ENCODE peak calls at places on chromosomes 16 and 17, in five cellular contexts. Q is ovary, O is tibial nerve, M is adrenal gland, X is Peyer's patch. L is an unnamed sample.

GRCh38 chr16:58329147-58329546 is 34.3 kb upstream of the PRSS54 start:
- DNase-seq in Q (no peak), O (no peak), M (no peak), X (no peak), L (no peak)

GRCh38 chr16:8760021-8760420 is 37.4 kb downstream of the TMEM186 start:
- DNase-seq in Q (no peak), O (no peak), M (no peak), X (no peak), L (no peak)

GRCh38 chr16:35310999-35311398 is 1851.6 kb downstream of the TP53TG3F start:
- DNase-seq in Q (no peak), O (no peak), M (no peak), X (no peak), L (no peak)

GRCh38 chr17:77311371-77311981 is 170.7 kb downstream of the SEC14L1 start:
- DNase-seq in Q (peak; percentile 14), O (no peak), M (no peak), X (no peak), L (peak; percentile 42)

GRCh38 chr17:82372591-82373452 is 1.3 kb downstream of the UTS2R start:
- DNase-seq in Q (no peak), O (no peak), M (no peak), X (no peak), L (no peak)

GRCh38 chr16:67530013-67530939 is 1.6 kb downstream of the RIPOR1 start:
- DNase-seq in Q (peak; percentile 80), O (peak; percentile 58), M (peak; percentile 77), X (peak; percentile 83), L (peak; percentile 76)

GRCh38 chr17:2416010-2416734 is 15.3 kb upstream of the MNT start:
- DNase-seq in Q (peak; percentile 84), O (peak; percentile 96), M (peak; percentile 92), X (peak; percentile 89), L (peak; percentile 78)

GRCh38 chr16:66585477-66586239 is 6.4 kb downstream of the CMTM2 start:
- DNase-seq in Q (no peak), O (no peak), M (no peak), X (no peak), L (no peak)

GRCh38 chr17:79490530-79490929 is 120.3 kb downstream of the RBFOX3 start:
- DNase-seq in Q (no peak), O (no peak), M (no peak), X (no peak), L (no peak)

GRCh38 chr16:49463529-49463928 is 89.9 kb downstream of the C16orf78 start:
- DNase-seq in Q (peak; percentile 2), O (no peak), M (peak; percentile 3), X (peak; percentile 92), L (no peak)

GRCh38 chr17:72726936-72727335 is 365.6 kb downstream of the SLC39A11 start:
- DNase-seq in Q (no peak), O (no peak), M (no peak), X (peak; percentile 54), L (no peak)

GRCh38 chr16:23907903-23908302 is 72.1 kb downstream of the PRKCB start:
- DNase-seq in Q (no peak), O (no peak), M (no peak), X (no peak), L (no peak)

GRCh38 chr17:75460295-75460694 is 3.9 kb downstream of the TMEM94 start:
- DNase-seq in Q (no peak), O (no peak), M (no peak), X (no peak), L (no peak)
- H3K27ac ChIP-seq in Q (no peak overlapping the region), O (peak overlapping the region; percentile 42), M (peak overlapping the region; percentile 76), X (peak overlapping the region; percentile 76), L (peak overlapping the region; percentile 16)

GRCh38 chr17:65473363-65473762 is 88.1 kb downstream of the AXIN2 start:
- DNase-seq in Q (no peak), O (no peak), M (no peak), X (no peak), L (no peak)
- H3K27ac ChIP-seq in Q (no peak overlapping the region), O (no peak overlapping the region), M (no peak overlapping the region), X (no peak overlapping the region), L (no peak overlapping the region)

GRCh38 chr16:1420111-1420539 is 422 bp downstream of the UQCC4 start:
- DNase-seq in Q (peak; percentile 28), O (no peak), M (no peak), X (no peak), L (peak; percentile 44)
- H3K27ac ChIP-seq in Q (peak overlapping the region; percentile 96), O (peak overlapping the region; percentile 92), M (peak overlapping the region; percentile 93), X (peak overlapping the region; percentile 91), L (peak overlapping the region; percentile 89)

GRCh38 chr17:57366177-57366557 is 109.8 kb downstream of the MSI2 start:
- DNase-seq in Q (no peak), O (no peak), M (no peak), X (no peak), L (no peak)
- H3K27ac ChIP-seq in Q (peak overlapping the region; percentile 10), O (no peak overlapping the region), M (peak overlapping the region; percentile 42), X (no peak overlapping the region), L (no peak overlapping the region)

DNA sequence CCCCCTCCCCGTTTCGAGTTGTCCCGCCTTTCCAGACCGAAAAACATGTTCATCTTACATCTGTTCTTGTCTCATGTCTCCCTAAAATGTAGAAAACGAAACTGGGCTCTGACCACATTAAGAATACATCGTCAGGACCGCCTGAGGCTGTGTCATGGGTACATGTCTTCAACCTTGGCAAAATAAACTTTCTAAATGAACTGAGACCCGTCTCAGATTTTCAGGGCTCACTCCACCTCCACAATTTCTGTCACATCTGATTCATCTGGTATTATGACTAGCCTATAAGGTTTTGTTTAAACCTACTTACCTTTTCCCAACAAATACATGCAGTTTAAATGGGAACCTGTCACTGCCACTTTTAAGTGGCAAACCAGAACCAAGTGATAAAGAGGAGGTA is 621 bp downstream of the SDR42E1 start:
- DNase-seq in Q (no peak), O (no peak), M (no peak), X (no peak), L (no peak)
- H3K27ac ChIP-seq in Q (no peak overlapping the region), O (no peak overlapping the region), M (no peak overlapping the region), X (peak overlapping the region; percentile 43), L (peak overlapping the region; percentile 14)

DNA sequence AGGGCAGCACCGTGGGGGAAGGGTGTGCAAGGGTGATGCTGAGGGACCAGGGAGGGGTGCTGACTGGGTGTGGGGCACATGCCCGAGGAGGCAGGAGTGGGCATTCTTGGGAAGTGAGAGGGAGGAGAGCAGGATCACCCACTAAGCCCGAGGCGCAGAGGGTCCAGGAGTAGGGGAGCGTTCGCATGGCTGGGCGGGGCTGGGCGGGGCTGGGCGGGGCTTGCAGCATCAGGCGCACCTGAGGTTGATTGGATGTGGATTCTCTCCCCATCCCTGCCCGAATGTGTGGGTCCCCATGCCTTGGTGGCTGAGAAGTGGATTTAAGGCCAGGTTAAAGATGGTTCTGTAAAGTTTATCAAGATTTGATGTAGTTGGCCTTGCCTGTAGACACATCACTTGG is 14.2 kb downstream of the BANP start:
- DNase-seq in Q (no peak), O (no peak), M (no peak), X (no peak), L (no peak)
- H3K27ac ChIP-seq in Q (peak overlapping the region; percentile 82), O (peak overlapping the region; percentile 85), M (peak overlapping the region; percentile 73), X (peak overlapping the region; percentile 39), L (no peak overlapping the region)

GRCh38 chr17:44414394-44415155 is 25.1 kb upstream of the ITGA2B start:
- DNase-seq in Q (no peak), O (no peak), M (no peak), X (no peak), L (no peak)

GRCh38 chr17:44409309-44410028 is 20.0 kb upstream of the ITGA2B start:
- DNase-seq in Q (no peak), O (no peak), M (no peak), X (no peak), L (no peak)

DNA sequence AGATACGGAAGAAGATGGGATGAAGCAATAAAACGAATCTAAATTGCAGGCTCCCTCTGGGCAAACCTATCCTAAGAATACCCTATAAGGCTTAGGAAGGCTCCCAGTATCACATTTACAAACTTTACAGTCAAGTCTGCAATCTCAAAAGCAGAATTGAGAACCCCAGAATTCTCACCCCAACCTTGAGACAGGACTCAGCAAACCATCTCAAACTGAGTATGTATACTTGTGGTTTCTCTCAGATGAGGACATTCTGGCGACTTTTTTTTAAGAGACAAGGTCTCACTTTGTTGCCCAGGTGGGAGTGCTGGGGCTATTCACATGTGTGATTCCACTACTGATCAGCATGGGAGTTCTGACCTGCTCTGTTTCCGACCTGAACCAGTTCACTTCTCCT is 19.3 kb upstream of the ITGA2B start:
- DNase-seq in Q (no peak), O (no peak), M (no peak), X (no peak), L (no peak)
- H3K27ac ChIP-seq in Q (no peak overlapping the region), O (no peak overlapping the region), M (no peak overlapping the region), X (no peak overlapping the region), L (no peak overlapping the region)

GRCh38 chr17:31581491-31581890 is 190.0 kb downstream of the RAB11FIP4 start:
- DNase-seq in Q (peak; percentile 52), O (no peak), M (no peak), X (no peak), L (no peak)

GRCh38 chr17:31581022-31581483 is 189.6 kb downstream of the RAB11FIP4 start:
- DNase-seq in Q (peak; percentile 71), O (no peak), M (peak; percentile 43), X (no peak), L (peak; percentile 62)

GRCh38 chr17:31582151-31582907 is 190.9 kb downstream of the RAB11FIP4 start:
- DNase-seq in Q (no peak), O (no peak), M (peak; percentile 38), X (no peak), L (peak; percentile 64)

GRCh38 chr17:31579265-31579664 is 187.8 kb downstream of the RAB11FIP4 start:
- DNase-seq in Q (no peak), O (no peak), M (no peak), X (no peak), L (no peak)

GRCh38 chr17:31580331-31581021 is 189.0 kb downstream of the RAB11FIP4 start:
- DNase-seq in Q (no peak), O (no peak), M (no peak), X (no peak), L (no peak)
- H3K27ac ChIP-seq in Q (peak overlapping the region; percentile 68), O (peak overlapping the region; percentile 78), M (peak overlapping the region; percentile 79), X (peak overlapping the region; percentile 63), L (peak overlapping the region; percentile 48)